ENCODE peak calls at places on chromosomes 12 and 14, in ten cellular contexts. I is GM23338, Y is BJ, M is ascending aorta, A is MM.1S, O is AG09309, H is mucosa of descending colon, D is cardiac fibroblast, S is PC-3, Q is lower lobe of right lung. G is an unnamed sample.

GRCh38 chr12:56158926-56159461 is 835 bp downstream of the MYL6 start:
- DNase-seq in Y (peak; percentile 14), D (peak; percentile 86), O (peak; percentile 25), I (peak; percentile 83), M (peak; percentile 94), S (peak; percentile 67), H (peak; percentile 84), Q (peak; percentile 93), A (peak; percentile 22), G (no peak)

GRCh38 chr14:105419305-105420091 is at the start of gene MTA1:
- DNase-seq in S (peak; percentile 37), A (no peak), M (no peak), H (peak; percentile 73), Q (no peak), I (peak; percentile 72), D (peak; percentile 35), O (no peak), Y (no peak), G (peak; percentile 90)

GRCh38 chr12:63905523-63905922 is 61.0 kb downstream of the SRGAP1 start:
- DNase-seq in M (no peak), O (no peak), Q (no peak), I (no peak), S (peak; percentile 55), H (no peak), A (no peak), D (no peak), Y (no peak), G (no peak)

GRCh38 chr12:132559652-132560420 is 50.5 kb downstream of the LRCOL1 start:
- DNase-seq in O (no peak), D (peak; percentile 49), M (no peak), Q (no peak), H (peak; percentile 77), A (peak; percentile 34), I (peak; percentile 79), S (peak; percentile 73), Y (no peak), G (peak; percentile 89)

GRCh38 chr12:121748218-121748570 is 35.6 kb downstream of the TMEM120B start:
- DNase-seq in A (no peak), O (no peak), Q (no peak), Y (no peak), H (no peak), M (no peak), D (no peak), I (peak; percentile 41), S (no peak), G (no peak)

GRCh38 chr12:122880668-122881067 is 15.3 kb downstream of the VPS37B start:
- DNase-seq in M (peak; percentile 67), O (no peak), Q (no peak), Y (no peak), D (peak; percentile 76), I (peak; percentile 73), A (no peak), S (peak; percentile 54), H (peak; percentile 28), G (no peak)

GRCh38 chr12:51819851-51820720 is 28.4 kb downstream of the FIGNL2 start:
- DNase-seq in I (peak; percentile 22), A (no peak), D (no peak), H (no peak), Q (peak; percentile 36), O (no peak), Y (no peak), M (no peak), S (no peak), G (no peak)

GRCh38 chr14:104582649-104583048 is 3.1 kb downstream of the C14orf180 start:
- DNase-seq in A (no peak), H (no peak), O (no peak), S (no peak), I (no peak), D (peak; percentile 9), Y (no peak), M (no peak), Q (no peak), G (no peak)

GRCh38 chr12:127559349-127560040 is 707.5 kb upstream of the TMEM132C start:
- DNase-seq in H (peak; percentile 45), Y (peak; percentile 94), Q (no peak), A (peak; percentile 94), M (peak; percentile 65), O (peak; percentile 98), I (peak; percentile 75), D (peak; percentile 49), S (peak; percentile 98), G (no peak)

GRCh38 chr14:31926123-31926522 is 151.0 kb upstream of the ARHGAP5 start:
- DNase-seq in A (peak; percentile 48), M (no peak), S (peak; percentile 64), O (no peak), D (peak; percentile 61), Q (no peak), I (peak; percentile 79), Y (no peak), H (no peak), G (peak; percentile 52)

GRCh38 chr14:60878536-60878935 is 102.3 kb downstream of the TRMT5 start:
- DNase-seq in I (no peak), Q (no peak), M (no peak), A (no peak), H (no peak), Y (peak; percentile 13), S (no peak), D (peak; percentile 19), O (no peak), G (no peak)

GRCh38 chr12:79266511-79267129 is 402.0 kb downstream of the SYT1 start:
- DNase-seq in Y (no peak), O (no peak), D (no peak), A (no peak), I (no peak), M (no peak), H (no peak), S (no peak), Q (no peak), G (no peak)

GRCh38 chr12:117119592-117120198 is 20.5 kb upstream of the TESC start:
- DNase-seq in M (no peak), I (peak; percentile 84), O (no peak), Q (no peak), D (no peak), S (peak; percentile 73), Y (no peak), A (peak; percentile 33), H (no peak), G (peak; percentile 74)

GRCh38 chr14:93006484-93007128 is 83.7 kb downstream of the CHGA start:
- DNase-seq in A (no peak), Y (no peak), I (no peak), H (no peak), Q (no peak), S (no peak), O (no peak), M (no peak), D (peak; percentile 55), G (no peak)

GRCh38 chr14:70808402-70809237 is 693 bp downstream of the MAP3K9 start:
- DNase-seq in H (peak; percentile 72), Q (peak; percentile 67), M (no peak), S (no peak), A (peak; percentile 9), D (no peak), I (peak; percentile 71), Y (no peak), O (no peak), G (peak; percentile 67)

GRCh38 chr14:74402264-74403251 is 23.5 kb downstream of the SYNDIG1L start:
- DNase-seq in O (no peak), S (no peak), H (no peak), A (no peak), M (no peak), D (no peak), I (no peak), Q (peak; percentile 34), Y (no peak), G (peak; percentile 50)

GRCh38 chr14:31937730-31938346 is 139.3 kb upstream of the ARHGAP5 start:
- DNase-seq in O (no peak), S (peak; percentile 94), Q (no peak), H (peak; percentile 48), M (peak; percentile 73), I (no peak), Y (peak; percentile 47), D (peak; percentile 46), A (no peak), G (peak; percentile 63)

GRCh38 chr12:77133566-77133965 is 68.2 kb upstream of the E2F7 start:
- DNase-seq in A (peak; percentile 59), I (peak; percentile 86), D (peak; percentile 66), Q (no peak), Y (no peak), O (no peak), M (no peak), H (peak; percentile 32), S (peak; percentile 70), G (no peak)

GRCh38 chr12:80778005-80778541 is 61.4 kb downstream of the MYF5 start:
- DNase-seq in D (peak; percentile 96), A (peak; percentile 31), H (no peak), Y (peak; percentile 77), Q (no peak), S (peak; percentile 52), M (peak; percentile 79), O (peak; percentile 86), I (no peak), G (peak; percentile 49)
- TF ChIP-seq CTCF in D (no peak), A (no peak), H (no peak), Y (no peak), Q (no peak), S (no peak), M (no peak), O (no peak), I (no peak), G (no peak)

GRCh38 chr12:124508323-124509096 is 58.9 kb downstream of the NCOR2 start:
- DNase-seq in Q (no peak), I (no peak), Y (no peak), O (no peak), D (no peak), A (no peak), S (no peak), H (no peak), M (no peak), G (peak; percentile 73)
- TF ChIP-seq CTCF in Q (no peak), I (peak; percentile 54), Y (no peak), O (no peak), D (no peak), A (no peak), S (peak; percentile 51), H (no peak), M (no peak), G (peak; percentile 8)

DNA sequence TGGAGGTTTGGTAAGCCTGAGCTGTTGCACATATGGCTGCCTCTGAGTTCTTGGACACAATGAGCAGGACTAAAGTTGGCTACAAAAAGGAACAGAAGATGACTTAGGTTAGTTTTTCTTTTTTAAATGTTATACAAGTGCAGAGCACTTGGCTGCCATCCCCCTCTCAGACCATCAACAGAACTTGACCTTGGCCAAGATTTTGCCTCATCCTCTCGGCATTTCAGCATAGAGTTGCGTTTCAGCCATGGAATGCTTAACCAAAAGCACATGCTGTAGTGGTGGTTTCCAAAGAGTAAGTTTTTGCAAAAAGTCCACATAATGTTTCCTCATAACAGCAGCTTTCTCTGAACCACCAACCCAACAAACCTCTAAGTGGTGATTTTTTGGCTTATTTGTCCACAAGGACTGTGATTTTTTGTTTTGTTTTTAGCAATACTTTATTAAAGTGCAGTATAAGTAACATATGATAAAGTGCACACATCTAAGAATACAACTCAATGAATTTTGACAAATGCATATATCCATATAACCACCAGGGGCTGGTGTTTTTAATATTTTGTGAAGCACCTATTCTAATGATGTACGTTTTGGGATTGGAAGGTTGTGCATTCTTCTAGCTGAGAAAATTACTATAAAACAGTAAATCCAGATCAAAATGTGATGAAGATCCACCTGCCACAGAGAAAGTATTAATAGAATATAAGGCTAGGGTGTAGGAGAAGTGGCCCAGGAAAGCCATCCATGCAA is 12.1 kb upstream of the GALNT16 start:
- DNase-seq in A (no peak), M (peak; percentile 78), Y (peak; percentile 92), Q (no peak), S (peak; percentile 11), D (peak; percentile 83), H (no peak), O (peak; percentile 91), I (no peak), G (no peak)
- TF ChIP-seq CTCF in A (no peak), M (no peak), Y (peak; percentile 45), Q (no peak), S (peak; percentile 63), D (peak; percentile 41), H (no peak), O (no peak), I (no peak), G (no peak)

GRCh38 chr12:87793134-87793533 is 236.1 kb downstream of the C12orf50 start:
- DNase-seq in Q (no peak), O (no peak), Y (no peak), S (no peak), M (no peak), A (no peak), D (peak; percentile 26), H (no peak), I (no peak), G (no peak)
- TF ChIP-seq CTCF in Q (no peak), O (no peak), Y (no peak), S (no peak), M (no peak), A (no peak), D (no peak), H (no peak), I (no peak), G (no peak)